ENCODE peak calls at places on chromosomes 12 and 14, in four cellular contexts. Q, G, H and C are unnamed samples.

GRCh38 chr14:62934439-62934838 is 110.8 kb downstream of the KCNH5 start:
- DNase-seq in Q (no peak), G (no peak), H (no peak), C (no peak)

GRCh38 chr12:94689002-94689645 is 38.8 kb upstream of the TMCC3 start:
- DNase-seq in Q (no peak), G (no peak), H (no peak), C (no peak)

GRCh38 chr12:72295744-72296143 is 23.6 kb downstream of the TRHDE start:
- DNase-seq in Q (no peak), G (no peak), H (no peak), C (no peak)

GRCh38 chr12:66495709-66496108 is 183.2 kb downstream of the GRIP1 start:
- DNase-seq in Q (no peak), G (no peak), H (no peak), C (no peak)

GRCh38 chr12:3810540-3810939 is 57.6 kb upstream of the CRACR2A start:
- DNase-seq in Q (no peak), G (no peak), H (no peak), C (no peak)

GRCh38 chr14:64591809-64592208 is 42.0 kb downstream of the PPP1R36 start:
- DNase-seq in Q (no peak), G (no peak), H (no peak), C (no peak)

GRCh38 chr14:30375280-30375892 is 183.6 kb upstream of the G2E3 start:
- DNase-seq in Q (peak), G (peak), H (peak), C (peak)

GRCh38 chr12:25123126-25123525 is 71.8 kb downstream of the DNAI7 start:
- DNase-seq in Q (no peak), G (no peak), H (no peak), C (no peak)

GRCh38 chr12:76777765-76778216 is 13.9 kb downstream of the ZDHHC17 start:
- DNase-seq in Q (no peak), G (no peak), H (no peak), C (no peak)

GRCh38 chr12:28456934-28457710 is 266.9 kb downstream of the CCDC91 start:
- DNase-seq in Q (no peak), G (no peak), H (no peak), C (no peak)

GRCh38 chr12:66025477-66025876 is 105.1 kb downstream of the LLPH start:
- DNase-seq in Q (no peak), G (no peak), H (no peak), C (no peak)

GRCh38 chr12:121812320-121812871 is 8.6 kb downstream of the SETD1B start:
- DNase-seq in Q (no peak), G (peak), H (peak), C (peak)

GRCh38 chr14:49999216-49999761 is 106.4 kb downstream of the ARF6 start:
- DNase-seq in Q (peak), G (peak), H (no peak), C (peak)

GRCh38 chr12:5377997-5378596 is 53.8 kb upstream of the NTF3 start:
- DNase-seq in Q (no peak), G (no peak), H (no peak), C (no peak)

GRCh38 chr12:25236190-25236589 is 14.5 kb downstream of the KRAS start:
- DNase-seq in Q (no peak), G (no peak), H (no peak), C (no peak)

GRCh38 chr12:46473634-46474201 is 101.1 kb upstream of the SLC38A2 start:
- DNase-seq in Q (no peak), G (peak), H (no peak), C (peak)

GRCh38 chr14:99872786-99873440 is 79.7 kb downstream of the EML1 start:
- DNase-seq in Q (no peak), G (no peak), H (no peak), C (no peak)

GRCh38 chr12:108912361-108912760 is 32.5 kb downstream of the DAO start:
- DNase-seq in Q (no peak), G (no peak), H (no peak), C (no peak)

GRCh38 chr14:105879867-105880561 is 353.6 kb downstream of the TMEM121 start:
- DNase-seq in Q (peak), G (no peak), H (no peak), C (no peak)